ENCODE peak calls at places on chromosomes 4 and X, in seven cellular contexts. Q is nephron progenitor cell; J is progenitor cell of endocrine pancreas; M is fibroblast of lung; S is NCI-H1694; I is activated CD4-positive, alpha-beta T cell treated with anti-CD3 and anti-CD28 coated beads, Interleukin-2, amount 50 U/mL, for 1 hour; R is activated naive CD4-positive, alpha-beta T cell treated with anti-CD3 and anti-CD28 coated beads, Interleukin-2, amount 10 ng/mL, durations not matched to agents 7 days and 5 days. B is an unnamed sample.

GRCh38 chrX:40105791-40106676 is 8.3 kb upstream of the BCOR start:
- DNase-seq in R (peak), Q (peak), J (peak), M (no peak), S (peak), I (peak), B (peak)

GRCh38 chr4:45317276-45317675 is 590.9 kb upstream of the GNPDA2 start:
- DNase-seq in M (peak), I (no peak), S (no peak), J (no peak), R (no peak), Q (no peak), B (no peak)

GRCh38 chr4:61528595-61528994 is 328.5 kb downstream of the ADGRL3 start:
- DNase-seq in M (no peak), I (no peak), Q (no peak), S (no peak), J (no peak), R (no peak), B (no peak)

GRCh38 chr4:83964996-83965541 is 429.2 kb downstream of the GPAT3 start:
- DNase-seq in J (no peak), R (no peak), M (no peak), S (no peak), Q (no peak), I (no peak), B (no peak)

GRCh38 chr4:119678761-119679160 is 50.2 kb upstream of the PDE5A start:
- DNase-seq in Q (no peak), R (no peak), S (no peak), I (no peak), M (no peak), J (no peak), B (no peak)

GRCh38 chr4:83208776-83209365 is 75.7 kb downstream of the COQ2 start:
- DNase-seq in J (no peak), Q (no peak), M (no peak), I (no peak), R (no peak), S (no peak), B (no peak)

GRCh38 chr4:38753021-38753806 is 29.6 kb downstream of the TLR10 start:
- DNase-seq in I (no peak), M (peak), R (peak), Q (peak), J (peak), S (no peak), B (peak)

GRCh38 chrX:11664211-11664888 is 1.4 kb downstream of the ARHGAP6 start:
- DNase-seq in S (no peak), R (no peak), M (no peak), I (no peak), Q (peak), J (no peak), B (no peak)

GRCh38 chr4:39660045-39660444 is 21.4 kb upstream of the SMIM14 start:
- DNase-seq in J (no peak), Q (no peak), R (no peak), S (no peak), M (no peak), I (no peak), B (no peak)

B was measured in testis.